ENCODE peak calls at places on chromosomes 4 and X, in eight cellular contexts. O, S, W, C, H, N, G and Q are unnamed samples.

GRCh38 chrX:46730765-46731164 is 28.2 kb downstream of the SLC9A7 start:
- DNase-seq in W (no peak), O (no peak), H (no peak), G (no peak), S (no peak), N (no peak), C (no peak), Q (no peak)

GRCh38 chrX:108735680-108736508 is 469 bp downstream of the IRS4 start:
- DNase-seq in G (no peak), O (no peak), H (no peak), W (no peak), N (no peak), C (no peak), S (no peak), Q (no peak)

GRCh38 chr4:28146191-28146590 is 1285.5 kb downstream of the STIM2 start:
- DNase-seq in W (no peak), G (no peak), C (no peak), S (no peak), N (no peak), H (no peak), O (no peak), Q (no peak)

GRCh38 chrX:18099745-18100144 is 120.9 kb downstream of the BEND2 start:
- DNase-seq in O (no peak), N (no peak), S (no peak), G (no peak), H (peak; percentile 3), W (no peak), C (no peak), Q (no peak)

GRCh38 chr4:13184199-13184598 is 299.9 kb downstream of the RAB28 start:
- DNase-seq in W (no peak), G (no peak), N (no peak), C (no peak), H (no peak), O (no peak), S (no peak), Q (no peak)

GRCh38 chr4:17544205-17544604 is 29.2 kb downstream of the CLRN2 start:
- DNase-seq in S (no peak), G (no peak), H (no peak), O (peak; percentile 98), C (no peak), W (no peak), N (no peak), Q (no peak)

GRCh38 chr4:1644906-1645657 is 39.0 kb downstream of the FAM53A start:
- DNase-seq in S (no peak), O (no peak), W (peak; percentile 56), G (no peak), C (peak; percentile 8), H (peak; percentile 45), N (peak; percentile 75), Q (no peak)

GRCh38 chr4:8186883-8187282 is 12.2 kb upstream of the SH3TC1 start:
- DNase-seq in S (no peak), G (no peak), W (no peak), H (no peak), C (no peak), O (no peak), N (no peak), Q (no peak)

GRCh38 chr4:126954537-126955291 is 678.0 kb upstream of the INTU start:
- DNase-seq in N (no peak), W (no peak), C (no peak), G (no peak), H (no peak), S (no peak), O (no peak), Q (no peak)

GRCh38 chrX:129979207-129979920 is 3.1 kb upstream of the BCORL1 start:
- DNase-seq in C (no peak), S (no peak), W (peak; percentile 78), N (no peak), G (no peak), H (no peak), O (no peak), Q (no peak)

GRCh38 chr4:3303445-3303824 is 10.6 kb downstream of the RGS12 start:
- DNase-seq in W (peak; percentile 43), C (no peak), H (no peak), G (no peak), N (no peak), O (no peak), S (peak; percentile 9), Q (no peak)

GRCh38 chr4:87093443-87094123 is 126.8 kb downstream of the KLHL8 start:
- DNase-seq in W (no peak), O (peak; percentile 56), H (peak; percentile 25), G (peak; percentile 23), N (no peak), C (peak; percentile 50), S (no peak), Q (no peak)

GRCh38 chr4:73593631-73594241 is 26.5 kb downstream of the RASSF6 start:
- DNase-seq in O (peak; percentile 39), W (no peak), H (no peak), G (peak; percentile 18), C (peak; percentile 44), N (no peak), S (no peak), Q (no peak)

GRCh38 chr4:187840814-187841213 is 154.8 kb upstream of the ZFP42 start:
- DNase-seq in H (no peak), S (no peak), W (no peak), N (no peak), O (no peak), C (no peak), G (no peak), Q (no peak)

GRCh38 chr4:63080929-63081328 is 1328.3 kb downstream of the TECRL start:
- DNase-seq in N (no peak), S (no peak), H (no peak), C (no peak), O (no peak), G (no peak), W (no peak), Q (no peak)

DNA sequence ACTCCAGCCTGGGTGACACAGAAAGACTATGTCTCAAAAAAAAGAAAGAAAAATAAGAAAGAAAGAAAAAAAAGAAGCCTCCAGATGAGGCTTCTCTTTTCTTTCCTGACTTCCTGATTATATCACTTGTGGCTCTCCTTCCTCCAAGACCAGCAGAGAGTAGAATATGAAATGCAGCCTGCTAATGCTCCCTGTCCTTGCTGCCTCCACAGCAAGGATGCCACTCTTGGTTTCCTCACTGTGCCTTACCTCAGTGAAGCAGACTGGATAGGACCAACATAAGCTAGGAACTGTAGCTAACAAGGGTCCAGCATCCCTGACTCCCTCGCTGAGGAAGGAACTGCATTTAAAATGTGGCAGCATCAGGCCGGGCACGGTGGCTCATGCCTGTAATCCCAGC is 11.7 kb downstream of the SLC25A43 start:
- DNase-seq in C (no peak), G (no peak), W (no peak), S (no peak), N (no peak), O (no peak), H (no peak), Q (no peak)
- TF ChIP-seq POLR2A in C (no peak), G (no peak), W (no peak), S (no peak), N (no peak), O (no peak), H (no peak), Q (no peak)

GRCh38 chr4:118742050-118742449 is 56.9 kb downstream of the METTL14 start:
- DNase-seq in S (no peak), N (no peak), H (no peak), W (no peak), G (no peak), O (no peak), C (no peak), Q (no peak)
- H3K36me3 ChIP-seq in S (peaks cover 7% of the 10 kb centered on the region), N (peaks cover 70% of the 10 kb centered on the region), H (no peaks in the 10 kb centered on the region), W (peaks cover 37% of the 10 kb centered on the region), G (peaks cover 9% of the 10 kb centered on the region), O (peaks cover 25% of the 10 kb centered on the region), C (no peaks in the 10 kb centered on the region), Q (peaks cover 21% of the 10 kb centered on the region)

GRCh38 chr4:40202474-40202873 is 5.6 kb downstream of the RHOH start:
- DNase-seq in G (no peak), W (no peak), C (no peak), O (no peak), N (no peak), H (no peak), S (no peak), Q (no peak)

GRCh38 chr4:40206421-40206820 is 9.6 kb downstream of the RHOH start:
- DNase-seq in S (no peak), G (no peak), H (no peak), N (no peak), W (no peak), O (no peak), C (no peak), Q (no peak)

GRCh38 chr4:40205259-40206198 is 8.7 kb downstream of the RHOH start:
- DNase-seq in S (no peak), C (peak; percentile 38), G (no peak), W (no peak), N (no peak), O (no peak), H (no peak), Q (no peak)

GRCh38 chr4:40201898-40202297 is 5.1 kb downstream of the RHOH start:
- DNase-seq in O (no peak), G (no peak), W (no peak), H (no peak), C (no peak), N (no peak), S (no peak), Q (no peak)

GRCh38 chr4:40204507-40205258 is 7.9 kb downstream of the RHOH start:
- DNase-seq in C (no peak), G (no peak), H (no peak), O (no peak), S (no peak), N (no peak), W (no peak), Q (no peak)
- H3K4me1 ChIP-seq in C (no peaks in the 10 kb centered on the region), G (no peaks in the 10 kb centered on the region), H (no peaks in the 10 kb centered on the region), O (peaks cover 12% of the 10 kb centered on the region), S (no peaks in the 10 kb centered on the region), N (no peaks in the 10 kb centered on the region), W (peaks cover 100% of the 10 kb centered on the region), Q (no peaks in the 10 kb centered on the region)

DNA sequence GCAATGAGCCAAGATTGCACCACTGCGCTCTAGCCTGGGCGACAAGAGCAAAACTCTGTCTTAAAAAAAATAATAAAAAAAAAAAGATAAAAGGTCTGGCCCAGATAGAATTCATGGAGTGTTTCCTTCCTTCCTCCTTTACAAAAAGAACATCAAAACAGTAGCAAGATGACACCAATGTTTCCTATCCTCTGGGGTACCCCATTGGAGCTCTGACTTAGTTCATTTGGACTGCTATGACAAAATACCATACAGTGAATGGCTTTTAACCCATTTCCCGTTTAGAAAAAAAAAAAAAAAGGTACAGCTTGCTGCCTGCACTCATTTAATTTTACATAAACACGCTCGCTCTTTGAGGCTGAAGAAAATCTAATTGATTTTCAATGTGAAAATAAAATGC is 89.9 kb upstream of the PRKX start:
- DNase-seq in O (no peak), W (no peak), S (no peak), H (no peak), C (no peak), N (no peak), G (no peak), Q (no peak)
- TF ChIP-seq POLR2A in O (no peak), W (no peak), S (no peak), H (no peak), C (no peak), N (no peak), G (no peak), Q (no peak)

GRCh38 chr4:76120199-76120598 is 28.0 kb downstream of the NUP54 start:
- DNase-seq in N (no peak), S (no peak), C (no peak), O (no peak), H (no peak), G (no peak), W (no peak), Q (no peak)
- H3K36me3 ChIP-seq in N (peaks cover 97% of the 10 kb centered on the region), S (no peaks in the 10 kb centered on the region), C (peaks cover 4% of the 10 kb centered on the region), O (peaks cover 11% of the 10 kb centered on the region), H (no peaks in the 10 kb centered on the region), G (peaks cover 41% of the 10 kb centered on the region), W (peaks cover 58% of the 10 kb centered on the region), Q (peaks cover 85% of the 10 kb centered on the region)